ENCODE peak calls at places on chromosomes 4 and X, in four cellular contexts. R is uterus, N is GM20000, C is choroid plexus epithelial cell. K is an unnamed sample.

GRCh38 chrX:30597258-30598012 is 19.9 kb upstream of the TASL start:
- DNase-seq in R (no peak), N (peak; percentile 58), C (no peak), K (no peak)

GRCh38 chr4:153018716-153019115 is 82.6 kb downstream of the FHDC1 start:
- DNase-seq in R (no peak), N (no peak), C (no peak), K (no peak)

GRCh38 chr4:8459867-8460453 is 19.4 kb downstream of the TRMT44 start:
- DNase-seq in R (no peak), N (no peak), C (no peak), K (no peak)

GRCh38 chr4:26217429-26217828 is 103.4 kb upstream of the RBPJ start:
- DNase-seq in R (no peak), N (no peak), C (no peak), K (no peak)

GRCh38 chr4:41095973-41096372 is 118.4 kb downstream of the APBB2 start:
- DNase-seq in R (no peak), N (no peak), C (peak; percentile 90), K (no peak)

GRCh38 chrX:109990582-109991276 is 12.2 kb upstream of the TMEM164 start:
- DNase-seq in R (no peak), N (no peak), C (no peak), K (no peak)

GRCh38 chrX:13489451-13489850 is 80.0 kb upstream of the EGFL6 start:
- DNase-seq in R (peak; percentile 82), N (no peak), C (peak; percentile 87), K (no peak)

GRCh38 chr4:71524746-71525145 is 185.9 kb downstream of the SLC4A4 start:
- DNase-seq in R (no peak), N (no peak), C (no peak), K (no peak)

GRCh38 chrX:73647212-73647611 is 84.2 kb downstream of the CHIC1 start:
- DNase-seq in R (no peak), N (no peak), C (no peak), K (no peak)

GRCh38 chr4:125750827-125751466 is 436.2 kb downstream of the FAT4 start:
- DNase-seq in R (peak; percentile 22), N (no peak), C (peak; percentile 85), K (no peak)

GRCh38 chr4:128871948-128872347 is 62.4 kb downstream of the JADE1 start:
- DNase-seq in R (no peak), N (no peak), C (peak; percentile 92), K (no peak)

GRCh38 chrX:107704181-107704580 is 71.4 kb downstream of the TSC22D3 start:
- DNase-seq in R (no peak), N (no peak), C (no peak), K (no peak)

GRCh38 chr4:19187104-19187503 is 1064.6 kb upstream of the SLIT2 start:
- DNase-seq in R (no peak), N (no peak), C (peak; percentile 76), K (no peak)

GRCh38 chr4:77418333-77418732 is 187.3 kb upstream of the CXCL13 start:
- DNase-seq in R (no peak), N (no peak), C (peak; percentile 19), K (no peak)

GRCh38 chr4:37631551-37631950 is 54.6 kb downstream of the RELL1 start:
- DNase-seq in R (peak; percentile 69), N (no peak), C (peak; percentile 88), K (no peak)

GRCh38 chr4:54473077-54473545 is 184.6 kb upstream of the KIT start:
- DNase-seq in R (no peak), N (no peak), C (no peak), K (no peak)

GRCh38 chr4:37722000-37722638 is 35.9 kb upstream of the RELL1 start:
- DNase-seq in R (no peak), N (no peak), C (no peak), K (no peak)

GRCh38 chrX:51641421-51642021 is 22.8 kb upstream of the CENPVL3 start:
- DNase-seq in R (no peak), N (peak; percentile 23), C (peak; percentile 76), K (no peak)

GRCh38 chrX:56788229-56788628 is 59.2 kb downstream of the NBDY start:
- DNase-seq in R (peak; percentile 15), N (no peak), C (no peak), K (no peak)

GRCh38 chr4:105182211-105182610 is 35.5 kb downstream of the TET2 start:
- DNase-seq in R (no peak), N (no peak), C (no peak), K (no peak)

GRCh38 chr4:80309301-80310004 is 26.1 kb upstream of the CFAP299 start:
- DNase-seq in R (no peak), N (no peak), C (peak; percentile 86), K (no peak)

GRCh38 chr4:52864816-52865215 is 2.7 kb downstream of the RASL11B start:
- DNase-seq in R (no peak), N (no peak), C (peak; percentile 53), K (no peak)

GRCh38 chr4:68319040-68319439 is 30.9 kb downstream of the YTHDC1 start:
- DNase-seq in R (no peak), N (no peak), C (no peak), K (no peak)

GRCh38 chr4:113502476-113502875 is 259.1 kb downstream of the CAMK2D start:
- DNase-seq in R (no peak), N (no peak), C (peak; percentile 11), K (no peak)

GRCh38 chr4:56048621-56049427 is 100.1 kb downstream of the CEP135 start:
- DNase-seq in R (peak; percentile 16), N (peak; percentile 89), C (peak; percentile 55), K (no peak)

GRCh38 chrX:100654256-100654655 is 10.3 kb downstream of the SRPX2 start:
- DNase-seq in R (no peak), N (no peak), C (peak; percentile 61), K (no peak)
- TF ChIP-seq CTCF in R (no peak), N (no peak), C (peak; percentile 31), K (peak; percentile 7)

GRCh38 chr4:140427104-140427918 is at the start of gene CLGN:
- DNase-seq in R (peak; percentile 42), N (peak; percentile 73), C (peak; percentile 34), K (no peak)
- TF ChIP-seq CTCF in R (peak; percentile 33), N (peak; percentile 16), C (peak; percentile 24), K (peak; percentile 10)

GRCh38 chr4:156832886-156833285 is 138.7 kb downstream of the PDGFC start:
- DNase-seq in R (no peak), N (no peak), C (peak; percentile 55), K (no peak)
- TF ChIP-seq CTCF in R (no peak), N (no peak), C (no peak), K (no peak)

GRCh38 chr4:140223056-140223810 is 69.2 kb upstream of the MAML3 start:
- DNase-seq in R (no peak), N (no peak), C (peak; percentile 76), K (no peak)

GRCh38 chr4:140213736-140214135 is 59.8 kb upstream of the MAML3 start:
- DNase-seq in R (no peak), N (no peak), C (peak; percentile 40), K (no peak)

GRCh38 chr4:140220053-140220452 is 66.1 kb upstream of the MAML3 start:
- DNase-seq in R (no peak), N (no peak), C (no peak), K (no peak)

GRCh38 chr4:140222175-140222574 is 68.2 kb upstream of the MAML3 start:
- DNase-seq in R (no peak), N (no peak), C (peak; percentile 57), K (no peak)

GRCh38 chr4:140219567-140219966 is 65.6 kb upstream of the MAML3 start:
- DNase-seq in R (no peak), N (no peak), C (no peak), K (no peak)
- TF ChIP-seq CTCF in R (no peak), N (no peak), C (no peak), K (no peak)